ENCODE peak calls at places on chromosomes 7 and 10, in four cellular contexts. I, O, C and U are unnamed samples.

GRCh38 chr10:32445036-32445435 is 904 bp upstream of the CCDC7 start:
- DNase-seq in I (no peak), O (peak; percentile 15), C (no peak), U (no peak)

GRCh38 chr7:57071-57470 is 135.3 kb upstream of the FAM20C start:
- DNase-seq in I (no peak), O (no peak), C (no peak), U (no peak)

GRCh38 chr7:7768977-7769376 is 50.6 kb upstream of the RPA3 start:
- DNase-seq in I (no peak), C (no peak), O (no peak), U (no peak)

GRCh38 chr7:26664735-26665420 is 199.5 kb downstream of the SKAP2 start:
- DNase-seq in I (no peak), C (no peak), O (peak; percentile 70), U (peak; percentile 78)

GRCh38 chr10:119770928-119771327 is 45.1 kb downstream of the INPP5F start:
- DNase-seq in C (no peak), I (no peak), O (no peak), U (no peak)

GRCh38 chr7:129327076-129327475 is 102.2 kb downstream of the AHCYL2 start:
- DNase-seq in I (no peak), O (no peak), C (no peak), U (no peak)

GRCh38 chr10:13987472-13987871 is 343.3 kb downstream of the FRMD4A start:
- DNase-seq in C (no peak), I (no peak), O (peak; percentile 67), U (no peak)

GRCh38 chr10:59864141-59864962 is 42.0 kb downstream of the CCDC6 start:
- DNase-seq in C (no peak), O (no peak), I (no peak), U (peak; percentile 13)

GRCh38 chr7:103993551-103993950 is 4.1 kb upstream of the RELN start:
- DNase-seq in O (no peak), C (no peak), I (no peak), U (no peak)

GRCh38 chr10:89463846-89464537 is 49.6 kb downstream of the IFIT5 start:
- DNase-seq in I (no peak), O (no peak), C (no peak), U (no peak)

GRCh38 chr10:3654496-3654895 is 130.5 kb downstream of the KLF6 start:
- DNase-seq in O (no peak), C (no peak), I (no peak), U (no peak)

GRCh38 chr10:133116455-133116854 is 28.7 kb downstream of the ADGRA1 start:
- DNase-seq in O (no peak), I (no peak), C (no peak), U (no peak)

GRCh38 chr10:73522263-73522662 is 26.4 kb upstream of the PPP3CB start:
- DNase-seq in I (no peak), C (no peak), O (no peak), U (no peak)

GRCh38 chr7:155889636-155890508 is 77.6 kb upstream of the SHH start:
- DNase-seq in C (no peak), O (no peak), I (no peak), U (no peak)

GRCh38 chr10:43045246-43045621 is 31.6 kb upstream of the RET start:
- DNase-seq in C (no peak), I (no peak), O (no peak), U (no peak)

GRCh38 chr7:143288836-143289235 is 685 bp downstream of the CASP2 start:
- DNase-seq in O (no peak), C (no peak), I (no peak), U (no peak)

GRCh38 chr7:151808296-151809155 is 68.4 kb downstream of the PRKAG2 start:
- DNase-seq in C (no peak), O (no peak), I (no peak), U (no peak)

GRCh38 chr7:39446546-39446945 is 119.7 kb upstream of the YAE1 start:
- DNase-seq in O (no peak), I (no peak), C (no peak), U (no peak)

GRCh38 chr10:133167693-133168616 is 7.9 kb downstream of the KNDC1 start:
- DNase-seq in I (peak; percentile 24), C (no peak), O (no peak), U (no peak)

GRCh38 chr10:130040351-130040750 is 70.3 kb downstream of the C10orf143 start:
- DNase-seq in I (no peak), O (no peak), C (no peak), U (no peak)

GRCh38 chr7:41955475-41956243 is 252.8 kb upstream of the INHBA start:
- DNase-seq in C (peak; percentile 64), O (no peak), I (peak; percentile 97), U (no peak)

GRCh38 chr7:5396542-5396941 is 27.1 kb downstream of the TNRC18 start:
- DNase-seq in C (no peak), O (no peak), I (no peak), U (peak; percentile 80)

GRCh38 chr10:43299579-43299978 is 32.7 kb upstream of the RASGEF1A start:
- DNase-seq in C (no peak), O (no peak), I (no peak), U (peak; percentile 54)

GRCh38 chr7:95478139-95479037 is 7.4 kb upstream of the ASB4 start:
- DNase-seq in I (no peak), C (peak; percentile 27), O (peak; percentile 91), U (no peak)

GRCh38 chr10:126207313-126207771 is 180.9 kb downstream of the ADAM12 start:
- DNase-seq in O (no peak), C (no peak), I (no peak), U (no peak)

GRCh38 chr7:131537581-131537980 is 18.8 kb downstream of the PODXL start:
- DNase-seq in I (no peak), O (no peak), C (no peak), U (no peak)

GRCh38 chr7:44152971-44153947 is 12.1 kb upstream of the MYL7 start:
- DNase-seq in O (peak; percentile 12), I (no peak), C (peak; percentile 18), U (no peak)

GRCh38 chr7:120272261-120272895 is 597 bp upstream of the KCND2 start:
- DNase-seq in I (no peak), O (peak; percentile 87), C (peak; percentile 34), U (no peak)

GRCh38 chr7:27846388-27846787 is 106.4 kb downstream of the TAX1BP1 start:
- DNase-seq in I (no peak), O (no peak), C (no peak), U (no peak)

GRCh38 chr7:122219253-122219865 is 75.3 kb upstream of the AASS start:
- DNase-seq in I (no peak), C (no peak), O (peak; percentile 75), U (no peak)

GRCh38 chr10:116113721-116114501 is 159.1 kb downstream of the GFRA1 start:
- DNase-seq in I (no peak), C (no peak), O (no peak), U (no peak)

GRCh38 chr7:22849662-22850061 is 27.0 kb upstream of the TOMM7 start:
- DNase-seq in C (no peak), I (no peak), O (no peak), U (no peak)